ENCODE peak calls at places on chromosome 17, in four cellular contexts. F is lower lobe of right lung, B is SK-N-MC, J is AG04450. X is an unnamed sample.
A peak's percentile ranks its signal among the peaks of the same experiment; 100 is the strongest.

GRCh38 chr17:66359351-66359750 is 56.9 kb downstream of the PRKCA start:
- DNase-seq in B (no peak), F (no peak), J (no peak), X (no peak)

GRCh38 chr17:79219208-79219935 is 144.7 kb downstream of the ENGASE start:
- DNase-seq in B (no peak), J (no peak), F (no peak), X (no peak)

GRCh38 chr17:43791589-43791988 is 11.4 kb downstream of the CFAP97D1 start:
- DNase-seq in F (no peak), B (no peak), J (no peak), X (no peak)

GRCh38 chr17:79220715-79221291 is 146.2 kb downstream of the ENGASE start:
- DNase-seq in J (no peak), B (no peak), F (peak; percentile 41), X (no peak)

GRCh38 chr17:17792143-17792550 is 44.6 kb downstream of the SREBF1 start:
- DNase-seq in B (no peak), J (no peak), F (no peak), X (no peak)

GRCh38 chr17:73139296-73139695 is 25.5 kb upstream of the SSTR2 start:
- DNase-seq in J (no peak), B (no peak), F (no peak), X (no peak)

GRCh38 chr17:75561927-75562603 is 25.5 kb upstream of the MYO15B start:
- DNase-seq in F (no peak), J (no peak), B (no peak), X (no peak)

GRCh38 chr17:33144837-33145236 is 148.3 kb downstream of the ASIC2 start:
- DNase-seq in F (no peak), B (no peak), J (no peak), X (no peak)

GRCh38 chr17:30926516-30926915 is 4.8 kb downstream of the ADAP2 start:
- DNase-seq in B (no peak), F (no peak), J (no peak), X (peak; percentile 4)

GRCh38 chr17:36755586-36755985 is 154.2 kb downstream of the MRM1 start:
- DNase-seq in J (no peak), F (peak; percentile 51), B (no peak), X (no peak)

GRCh38 chr17:19262650-19263620 is 25.8 kb downstream of the EPN2 start:
- DNase-seq in F (peak; percentile 59), B (no peak), J (no peak), X (no peak)

GRCh38 chr17:9292563-9292941 is 271.2 kb downstream of the NTN1 start:
- DNase-seq in J (no peak), B (no peak), F (no peak), X (no peak)

GRCh38 chr17:83083368-83084201 is 4.2 kb downstream of the METRNL start:
- DNase-seq in F (no peak), B (no peak), J (peak; percentile 89), X (no peak)

GRCh38 chr17:2687074-2687418 is 24.5 kb downstream of the CLUH start:
- DNase-seq in F (no peak), B (no peak), J (no peak), X (peak; percentile 64)

GRCh38 chr17:40303009-40303657 is 5.8 kb upstream of the RARA start:
- DNase-seq in B (peak; percentile 65), J (peak; percentile 57), F (no peak), X (no peak)

GRCh38 chr17:56707312-56708219 is 114.1 kb downstream of the NOG start:
- DNase-seq in B (no peak), J (no peak), F (no peak), X (no peak)

GRCh38 chr17:57868007-57868774 is 18.3 kb upstream of the MRPS23 start:
- DNase-seq in B (no peak), F (peak; percentile 68), J (peak; percentile 71), X (no peak)

GRCh38 chr17:76370261-76370993 is 14.0 kb upstream of the SPHK1 start:
- DNase-seq in J (peak; percentile 80), B (no peak), F (peak; percentile 54), X (no peak)

GRCh38 chr17:66724581-66725341 is 110.2 kb upstream of the CACNG5 start:
- DNase-seq in J (no peak), B (no peak), F (no peak), X (no peak)

GRCh38 chr17:5425826-5426225 is 5.8 kb downstream of the RPAIN start:
- DNase-seq in F (no peak), J (no peak), B (no peak), X (no peak)

GRCh38 chr17:73090396-73091202 is 1.9 kb downstream of the SLC39A11 start:
- DNase-seq in J (no peak), B (no peak), F (no peak), X (no peak)

GRCh38 chr17:3683054-3683511 is 12.9 kb downstream of the P2RX5 start:
- DNase-seq in F (no peak), B (no peak), J (no peak), X (no peak)

GRCh38 chr17:5446786-5447185 is 7.8 kb upstream of the C1QBP start:
- DNase-seq in J (no peak), F (no peak), B (no peak), X (no peak)

GRCh38 chr17:48841395-48841831 is 10.6 kb downstream of the CALCOCO2 start:
- DNase-seq in F (no peak), J (peak; percentile 10), B (no peak), X (no peak)

GRCh38 chr17:18141210-18141803 is 32.8 kb downstream of the MYO15A start:
- DNase-seq in J (no peak), B (peak; percentile 3), F (no peak), X (no peak)

DNA sequence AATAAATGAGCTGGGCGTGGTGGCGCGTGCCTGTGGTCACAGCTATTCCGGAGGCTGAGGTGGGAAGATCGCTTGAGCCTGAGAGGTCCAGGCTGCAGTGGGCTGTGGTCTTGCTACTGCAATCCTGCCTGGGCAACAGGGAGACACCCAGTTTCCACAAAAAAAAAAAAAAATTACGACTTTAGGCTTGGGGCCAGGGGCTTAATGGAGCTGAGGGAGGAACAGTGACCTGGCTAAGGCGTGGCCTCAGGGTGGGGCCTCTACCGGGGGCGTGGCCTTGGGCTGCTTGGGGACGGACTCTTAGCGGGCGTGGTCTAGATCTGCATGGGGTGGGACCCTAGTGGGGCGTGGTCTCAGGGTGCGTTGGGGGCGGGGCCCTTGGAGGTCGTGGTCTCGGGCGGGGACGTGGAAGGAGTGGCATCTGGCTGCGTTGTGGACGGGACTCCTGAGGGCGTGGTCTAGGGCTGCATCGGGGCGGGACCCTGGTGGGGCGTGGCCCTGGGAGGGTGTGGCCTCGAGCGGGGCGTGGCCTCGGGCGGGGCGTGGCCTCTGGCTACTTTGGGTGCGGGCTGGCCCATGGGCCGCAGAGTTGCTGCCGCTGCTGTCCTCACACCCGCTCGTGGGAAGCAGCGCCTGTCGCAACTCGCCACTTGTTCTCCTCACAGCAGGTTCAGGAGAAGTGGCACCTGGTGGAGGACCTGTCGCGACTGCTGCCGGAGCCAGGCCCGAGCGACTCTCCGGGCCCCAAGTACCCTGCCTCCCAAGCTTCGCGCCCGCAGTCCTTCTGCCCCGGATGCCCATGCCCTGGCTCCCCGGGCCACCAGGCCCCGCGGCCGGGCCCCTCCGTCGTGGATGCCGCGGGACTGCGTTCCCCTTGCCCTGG is 5.8 kb upstream of the C17orf99 start:
- DNase-seq in F (peak; percentile 99), J (no peak), B (peak; percentile 92), X (peak; percentile 99)
- H3K27ac ChIP-seq in F (peak overlapping the region; percentile 67), J (no peak overlapping the region), B (peak overlapping the region; percentile 60), X (peak overlapping the region; percentile 47)

DNA sequence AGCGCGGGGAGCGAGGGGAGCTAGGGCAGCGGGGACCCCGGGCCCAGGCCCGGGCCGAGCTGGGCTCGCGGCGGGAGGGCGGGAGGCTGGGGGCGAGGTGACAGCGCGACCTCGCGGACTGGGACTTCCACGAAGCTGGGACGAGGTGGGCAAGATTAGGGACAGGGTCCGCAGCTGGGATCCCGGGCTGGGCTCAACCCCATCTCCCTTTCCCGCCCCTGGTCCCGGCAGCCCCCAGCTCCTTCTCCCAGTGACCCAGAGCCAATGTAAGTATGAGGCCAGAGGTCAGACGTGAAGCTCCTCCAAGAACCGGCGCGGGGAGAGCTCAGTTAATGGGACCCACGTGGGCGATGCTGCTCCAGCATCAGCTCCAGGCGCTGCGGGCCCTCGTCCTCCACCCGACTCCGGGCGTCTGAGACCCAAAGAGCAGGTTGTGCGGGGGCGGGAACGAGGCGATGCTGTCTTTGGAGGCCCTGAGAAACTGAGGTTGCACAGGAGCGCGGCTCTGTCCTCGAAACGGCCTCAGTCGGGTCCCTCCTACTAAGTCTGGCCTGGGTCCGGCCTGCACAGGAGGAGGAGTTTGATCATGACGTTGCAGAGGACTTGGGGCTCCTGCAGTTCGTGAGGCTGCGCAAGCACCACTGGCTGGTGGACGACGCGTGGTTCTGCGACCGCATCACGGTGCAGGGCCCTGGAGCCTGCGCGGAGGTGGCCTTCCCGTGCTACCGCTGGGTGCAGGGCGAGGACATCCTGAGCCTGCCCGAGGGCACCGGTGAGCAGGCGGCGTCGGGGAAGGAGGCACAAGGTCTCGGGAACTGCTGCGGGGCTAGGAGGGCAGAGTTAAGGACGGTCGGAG is 635 bp downstream of the ALOX12 start:
- DNase-seq in J (no peak), B (no peak), F (no peak), X (no peak)
- H3K4me3 ChIP-seq in J (no peak overlapping the region), B (no peak overlapping the region), F (peak overlapping the region; percentile 34), X (no peak overlapping the region)

GRCh38 chr17:81967533-81968395 is 6.8 kb upstream of the NOTUM start:
- DNase-seq in F (peak; percentile 88), B (no peak), J (no peak), X (peak; percentile 93)

GRCh38 chr17:81966343-81967243 is 5.6 kb upstream of the NOTUM start:
- DNase-seq in F (peak; percentile 69), J (peak; percentile 26), B (no peak), X (no peak)

GRCh38 chr17:81968850-81969812 is 8.1 kb upstream of the NOTUM start:
- DNase-seq in B (no peak), J (no peak), F (no peak), X (no peak)

GRCh38 chr17:81968396-81968745 is 7.4 kb upstream of the NOTUM start:
- DNase-seq in J (no peak), B (no peak), F (no peak), X (no peak)

DNA sequence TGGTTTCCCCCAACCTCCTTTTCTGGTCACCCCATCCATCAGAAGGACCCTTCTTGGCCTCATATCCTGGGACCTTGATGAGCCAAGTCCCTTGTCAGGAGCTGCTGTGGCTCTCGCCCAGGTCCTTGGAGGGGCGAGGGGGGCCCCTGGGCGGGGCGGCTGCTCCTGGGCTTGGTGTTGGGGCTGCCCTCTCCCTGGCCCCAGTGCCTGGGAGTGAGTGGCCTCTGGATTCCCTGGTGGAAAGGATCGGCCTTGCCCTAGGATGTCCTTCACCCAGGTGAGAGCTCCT is 6.2 kb upstream of the NOTUM start:
- DNase-seq in F (no peak), J (no peak), B (no peak), X (no peak)
- H3K27ac ChIP-seq in F (peak overlapping the region; percentile 65), J (no peak overlapping the region), B (no peak overlapping the region), X (peak overlapping the region; percentile 37)

GRCh38 chr17:81962499-81963441 is 1.8 kb upstream of the NOTUM start:
- DNase-seq in F (no peak), J (no peak), B (no peak), X (no peak)

GRCh38 chr17:81960130-81960958 is 643 bp downstream of the NOTUM start:
- DNase-seq in J (no peak), F (no peak), B (no peak), X (no peak)

GRCh38 chr17:81959362-81960129 is 1.4 kb downstream of the NOTUM start:
- DNase-seq in F (peak; percentile 86), J (no peak), B (no peak), X (peak; percentile 88)

GRCh38 chr17:81961554-81962498 is 839 bp upstream of the NOTUM start:
- DNase-seq in J (no peak), B (no peak), F (no peak), X (no peak)

DNA sequence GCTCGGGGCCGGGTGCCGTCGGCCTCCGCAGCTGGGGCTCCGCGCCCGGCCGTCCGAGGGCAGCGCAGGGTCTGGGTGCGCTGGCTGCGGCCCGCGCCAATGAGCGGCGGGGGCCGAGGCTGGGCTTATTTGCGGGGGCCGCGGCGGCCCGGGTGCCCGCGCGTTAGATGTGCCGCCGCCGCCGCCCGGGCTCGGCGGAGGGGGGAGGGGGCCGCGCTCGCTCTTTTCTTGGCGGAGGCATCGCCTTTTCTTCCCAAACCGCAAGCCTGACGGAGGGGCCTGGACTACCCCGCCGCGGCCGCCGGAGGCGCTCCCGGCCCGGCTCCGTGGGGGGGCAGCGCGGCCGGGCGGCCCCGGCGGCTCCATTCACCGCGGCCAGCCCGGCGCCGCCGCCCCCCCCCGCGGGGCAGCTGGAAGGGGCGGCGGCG is at the start of gene NOTUM:
- DNase-seq in J (no peak), F (no peak), B (no peak), X (no peak)
- H3K4me3 ChIP-seq in J (peak within 1 kb of the TSS; percentile 7), F (peak within 1 kb of the TSS; percentile 58), B (peak within 1 kb of the TSS; percentile 75), X (peak within 1 kb of the TSS; percentile 47)